ENCODE peak calls at places on chromosomes 11 and 22, in seven cellular contexts. V is left lung; D is left cardiac atrium; Q is stimulated activated naive CD8-positive, alpha-beta T cell treated with anti-CD3 and anti-CD28 coated beads, Interleukin-15, amount 100 ng/mL, for 72 hours; G is RWPE2; M is mucosa of descending colon; B is sciatic nerve. U is an unnamed sample.

GRCh38 chr22:46578824-46579561 is 41.2 kb upstream of the GRAMD4 start:
- ATAC-seq in V (peak), B (peak), M (peak), Q (no peak), G (no peak), D (peak), U (no peak)

GRCh38 chr11:2813141-2813908 is 72.2 kb downstream of the CDKN1C start:
- ATAC-seq in Q (peak), M (no peak), D (no peak), V (no peak), B (no peak), G (no peak), U (no peak)

GRCh38 chr22:22920910-22921550 is 33.4 kb downstream of the IGLL5 start:
- ATAC-seq in V (no peak), B (no peak), Q (no peak), M (no peak), G (no peak), D (no peak), U (no peak)

GRCh38 chr11:60971520-60971919 is at the start of gene CD6:
- ATAC-seq in B (no peak), M (peak), G (no peak), Q (peak), D (no peak), V (no peak), U (peak)

GRCh38 chr11:130726234-130726559 is 190.1 kb downstream of the SNX19 start:
- ATAC-seq in Q (no peak), M (peak), G (no peak), V (peak), D (peak), B (peak), U (no peak)

GRCh38 chr11:3816673-3817072 is 8.3 kb downstream of the PGAP2 start:
- ATAC-seq in M (no peak), G (no peak), Q (no peak), B (no peak), D (no peak), V (peak), U (no peak)

GRCh38 chr22:45777046-45777851 is 105.6 kb downstream of the ATXN10 start:
- ATAC-seq in M (no peak), G (peak), D (no peak), Q (no peak), B (no peak), V (peak), U (no peak)

GRCh38 chr22:37316405-37316804 is 34.1 kb downstream of the CYTH4 start:
- ATAC-seq in B (no peak), V (no peak), Q (peak), D (peak), G (peak), M (no peak), U (no peak)

GRCh38 chr11:36449566-36450390 is 60.3 kb downstream of the TRAF6 start:
- ATAC-seq in V (peak), G (no peak), Q (peak), B (no peak), M (peak), D (no peak), U (peak)

GRCh38 chr22:20953668-20954500 is 13.2 kb upstream of the AIFM3 start:
- ATAC-seq in M (no peak), V (no peak), G (peak), B (peak), D (peak), Q (no peak), U (no peak)

U was measured in stimulated activated memory B cell treated with anti-CD40 and anti-IgM and Interleukin-4, amounts not matched to agents 10 μg/mL and 1 μg/mL and 100 μg/mL, for 72 hours.